ENCODE peak calls at places on chromosomes 13 and 19, in seven cellular contexts. O, A, V, C, T, I and U are unnamed samples.

GRCh38 chr13:20702530-20702929 is 969 bp upstream of the IL17D start:
- DNase-seq in V (no peak), I (no peak), T (no peak), O (no peak), C (no peak), A (no peak), U (no peak)

GRCh38 chr13:44768775-44769578 is 192.8 kb upstream of the TSC22D1 start:
- DNase-seq in I (peak; percentile 3), O (no peak), T (no peak), A (no peak), V (peak; percentile 45), C (no peak), U (no peak)

GRCh38 chr19:3098515-3099346 is 4.6 kb downstream of the GNA11 start:
- DNase-seq in V (no peak), T (no peak), I (no peak), C (no peak), A (peak; percentile 83), O (no peak), U (peak; percentile 89)

GRCh38 chr13:45335397-45336024 is 5.5 kb downstream of the TPT1 start:
- DNase-seq in O (no peak), V (no peak), T (no peak), A (no peak), C (no peak), I (no peak), U (no peak)

GRCh38 chr19:35816262-35816661 is 3.6 kb upstream of the PRODH2 start:
- DNase-seq in C (no peak), V (no peak), O (no peak), T (no peak), I (no peak), A (no peak), U (no peak)

GRCh38 chr13:99617474-99618255 is 116.4 kb downstream of the TM9SF2 start:
- DNase-seq in O (no peak), C (peak; percentile 19), A (no peak), V (no peak), I (peak; percentile 69), T (peak; percentile 27), U (no peak)

GRCh38 chr19:21023901-21024300 is 3.4 kb downstream of the ZNF430 start:
- DNase-seq in V (no peak), C (no peak), I (peak; percentile 29), A (no peak), T (peak; percentile 18), O (no peak), U (no peak)

GRCh38 chr19:1091544-1092175 is 3.5 kb downstream of the POLR2E start:
- DNase-seq in C (no peak), V (no peak), T (no peak), O (no peak), I (no peak), A (no peak), U (no peak)

GRCh38 chr19:32674153-32674958 is 624 bp downstream of the ANKRD27 start:
- DNase-seq in I (no peak), A (no peak), C (no peak), V (no peak), T (no peak), O (no peak), U (no peak)